ENCODE peak calls at places on chromosomes 2 and 18, in ten cellular contexts. U is RWPE1; N is HFFc6; G is A549; E is HepG2; C is HL-60; O is CD8-positive, alpha-beta T cell; X is astrocyte of the cerebellum; H is Peyer's patch; T is GM10248. P is an unnamed sample.

GRCh38 chr2:238005528-238005927 is 38.7 kb downstream of the UBE2F start:
- DNase-seq in U (peak), G (no peak), T (no peak), O (no peak), N (no peak), H (no peak), C (no peak), E (peak), X (no peak), P (no peak)

GRCh38 chr2:132557694-132558093 is 112.3 kb downstream of the LYPD1 start:
- DNase-seq in E (no peak), N (no peak), G (no peak), T (no peak), U (no peak), C (no peak), X (no peak), H (no peak), O (no peak), P (no peak)

GRCh38 chr18:64566461-64566860 is 417.6 kb upstream of the LINC00305 start:
- DNase-seq in X (no peak), N (no peak), C (no peak), E (no peak), G (no peak), U (no peak), T (no peak), O (no peak), H (no peak), P (no peak)

GRCh38 chr18:71371951-71372605 is 1083.2 kb downstream of the SOCS6 start:
- DNase-seq in O (no peak), H (no peak), X (no peak), U (no peak), T (no peak), G (peak), E (no peak), C (peak), N (no peak), P (no peak)

GRCh38 chr2:58540680-58541079 is 299.6 kb upstream of the FANCL start:
- DNase-seq in E (no peak), H (no peak), O (no peak), N (no peak), U (no peak), T (no peak), G (no peak), C (no peak), X (no peak), P (no peak)

GRCh38 chr2:239316562-239317465 is 84.0 kb downstream of the HDAC4 start:
- DNase-seq in U (no peak), T (no peak), X (no peak), G (no peak), H (peak), C (no peak), N (no peak), O (no peak), E (no peak), P (no peak)

GRCh38 chr2:134944975-134945374 is 26.4 kb downstream of the CCNT2 start:
- DNase-seq in E (no peak), G (no peak), U (no peak), C (no peak), T (no peak), H (no peak), X (no peak), N (no peak), O (no peak), P (no peak)

GRCh38 chr2:86221066-86221684 is 21.9 kb downstream of the MRPL35 start:
- DNase-seq in X (peak), H (peak), T (peak), U (peak), E (peak), N (peak), O (peak), C (peak), G (peak), P (peak)

GRCh38 chr2:203532957-203533695 is 2.0 kb downstream of the RAPH1 start:
- DNase-seq in C (no peak), T (no peak), U (peak), E (peak), N (no peak), O (no peak), X (peak), G (peak), H (no peak), P (no peak)

GRCh38 chr2:219512524-219513216 is 1.6 kb upstream of the ASIC4 start:
- DNase-seq in E (no peak), T (no peak), X (no peak), U (no peak), N (no peak), H (no peak), G (no peak), O (no peak), C (no peak), P (peak)

GRCh38 chr2:160324161-160324768 is 124.2 kb upstream of the ITGB6 start:
- DNase-seq in U (peak), G (peak), E (peak), T (peak), H (peak), N (peak), O (peak), X (peak), C (peak), P (peak)

GRCh38 chr2:166451451-166451850 is 42.6 kb downstream of the SCN7A start:
- DNase-seq in U (peak), C (no peak), H (no peak), G (no peak), O (no peak), N (no peak), E (no peak), T (no peak), X (no peak), P (no peak)

GRCh38 chr2:63053889-63054725 is 3.5 kb downstream of the OTX1 start:
- DNase-seq in G (no peak), U (no peak), N (no peak), C (no peak), E (no peak), H (peak), X (no peak), T (peak), O (no peak), P (peak)

GRCh38 chr18:58754544-58755068 is 83.3 kb downstream of the MALT1 start:
- DNase-seq in U (no peak), E (no peak), O (no peak), X (peak), N (no peak), G (no peak), C (no peak), H (peak), T (no peak), P (no peak)

GRCh38 chr18:49162226-49162848 is 211.6 kb upstream of the SMAD7 start:
- DNase-seq in E (no peak), N (no peak), H (peak), G (no peak), C (no peak), X (no peak), T (no peak), U (no peak), O (no peak), P (no peak)
- TF ChIP-seq CTCF in E (peak), N (no peak), H (peak), G (no peak), C (no peak), X (no peak), T (peak), U (no peak), O (no peak), P (no peak)

GRCh38 chr2:64653174-64654062 is at the start of gene SERTAD2:
- DNase-seq in G (peak), X (peak), U (peak), O (peak), C (peak), N (peak), E (peak), H (peak), T (peak), P (peak)
- TF ChIP-seq CTCF in G (peak), X (no peak), U (no peak), O (no peak), C (no peak), N (peak), E (peak), H (no peak), T (no peak), P (no peak)

GRCh38 chr2:42184346-42184745 is 15.2 kb downstream of the EML4 start:
- DNase-seq in X (no peak), G (no peak), O (no peak), U (no peak), H (no peak), C (no peak), N (no peak), T (no peak), E (no peak), P (no peak)
- TF ChIP-seq CTCF in X (no peak), G (no peak), O (no peak), U (no peak), H (no peak), C (no peak), N (no peak), T (no peak), E (peak), P (no peak)

GRCh38 chr2:181570833-181571661 is 85.9 kb downstream of the CERKL start:
- DNase-seq in T (no peak), O (no peak), G (peak), N (no peak), E (no peak), X (peak), C (no peak), H (no peak), U (no peak), P (no peak)
- TF ChIP-seq CTCF in T (peak), O (no peak), G (peak), N (peak), E (no peak), X (peak), C (peak), H (peak), U (peak), P (peak)

GRCh38 chr2:120109186-120110061 is 96.5 kb downstream of the EPB41L5 start:
- DNase-seq in H (no peak), N (peak), G (peak), U (peak), C (peak), T (peak), X (peak), E (peak), O (no peak), P (no peak)
- TF ChIP-seq CTCF in H (peak), N (peak), G (peak), U (peak), C (peak), T (peak), X (peak), E (peak), O (peak), P (peak)

GRCh38 chr18:1394426-1394825 is 489.8 kb downstream of the ADCYAP1 start:
- DNase-seq in T (no peak), H (no peak), U (no peak), E (no peak), G (no peak), X (no peak), N (no peak), C (no peak), O (no peak), P (no peak)

GRCh38 chr18:1392865-1393734 is 488.4 kb downstream of the ADCYAP1 start:
- DNase-seq in O (no peak), G (no peak), X (no peak), U (no peak), E (peak), H (no peak), N (no peak), T (no peak), C (no peak), P (no peak)

GRCh38 chr18:1394966-1395365 is 490.3 kb downstream of the ADCYAP1 start:
- DNase-seq in E (no peak), O (no peak), G (no peak), H (no peak), N (no peak), C (no peak), U (no peak), X (no peak), T (no peak), P (no peak)

GRCh38 chr18:1393929-1394328 is 489.3 kb downstream of the ADCYAP1 start:
- DNase-seq in E (no peak), G (no peak), X (no peak), T (no peak), O (no peak), C (no peak), U (no peak), H (no peak), N (no peak), P (no peak)

DNA sequence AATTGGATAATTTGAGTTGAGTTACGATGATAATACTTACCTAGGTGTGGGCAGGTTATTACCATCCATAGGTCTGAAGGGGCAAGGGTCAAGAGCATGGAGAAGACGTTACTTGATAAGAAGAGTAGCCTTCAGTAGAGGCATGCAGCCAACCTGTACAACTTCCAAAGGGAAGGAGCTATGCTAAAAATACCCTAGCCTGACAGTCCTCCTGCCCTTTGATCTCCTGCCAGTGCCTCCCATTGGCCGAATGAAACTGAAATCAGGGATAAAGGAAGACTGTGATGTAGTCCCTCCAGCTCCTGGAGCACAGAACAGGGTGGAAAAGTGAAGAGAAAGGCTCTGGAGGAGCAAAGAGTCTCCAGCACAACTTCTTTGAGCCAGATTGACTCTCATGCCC is 487.4 kb downstream of the ADCYAP1 start:
- DNase-seq in T (no peak), N (no peak), X (no peak), H (no peak), C (no peak), G (no peak), E (peak), U (no peak), O (no peak), P (no peak)
- TF ChIP-seq CTCF in T (no peak), N (no peak), X (no peak), H (no peak), C (no peak), G (no peak), E (no peak), U (no peak), O (no peak), P (no peak)

GRCh38 chr2:196324212-196324611 is 152.8 kb upstream of the STK17B start:
- DNase-seq in G (no peak), X (no peak), T (no peak), C (no peak), E (no peak), N (peak), O (no peak), H (no peak), U (no peak), P (no peak)
- TF ChIP-seq CTCF in G (no peak), X (no peak), T (no peak), C (no peak), E (no peak), N (no peak), O (no peak), H (no peak), U (no peak), P (no peak)

P was measured in glutamatergic neuron.